ENCODE peak calls at places on chromosomes 4 and X, in ten cellular contexts. K is tibial nerve, Q is lower lobe of right lung, Z is A673, T is hypothalamus, U is GM12891, G is naive B cell, M is brain pericyte, E is amygdala, D is endothelial cell. A is an unnamed sample.

GRCh38 chrX:113868169-113868568 is 715.7 kb upstream of the HTR2C start:
- DNase-seq in K (no peak), Q (no peak), Z (peak), T (no peak), U (no peak), G (no peak), M (no peak), E (no peak), D (no peak), A (no peak)

GRCh38 chr4:80201326-80202151 is 4.2 kb downstream of the PRDM8 start:
- DNase-seq in K (no peak), Q (peak), Z (peak), T (no peak), U (no peak), G (peak), M (no peak), E (peak), D (no peak), A (peak)

GRCh38 chr4:23873717-23874535 is 15.9 kb downstream of the PPARGC1A start:
- DNase-seq in K (no peak), Q (no peak), Z (no peak), T (no peak), U (no peak), G (no peak), M (no peak), E (no peak), D (no peak), A (no peak)

GRCh38 chr4:8728536-8729407 is 136.2 kb downstream of the CPZ start:
- DNase-seq in K (no peak), Q (peak), Z (no peak), T (no peak), U (peak), G (no peak), M (no peak), E (no peak), D (no peak), A (peak)

GRCh38 chr4:107468812-107469211 is 251.2 kb downstream of the PAPSS1 start:
- DNase-seq in K (no peak), Q (no peak), Z (no peak), T (no peak), U (no peak), G (no peak), M (no peak), E (no peak), D (no peak), A (no peak)

GRCh38 chr4:40948017-40948416 is 198.3 kb downstream of the NSUN7 start:
- DNase-seq in K (no peak), Q (no peak), Z (no peak), T (no peak), U (no peak), G (no peak), M (no peak), E (no peak), D (no peak), A (no peak)

GRCh38 chrX:131059231-131059630 is 1.1 kb downstream of the ARHGAP36 start:
- DNase-seq in K (no peak), Q (no peak), Z (no peak), T (no peak), U (no peak), G (no peak), M (no peak), E (no peak), D (no peak), A (no peak)

GRCh38 chrX:16212436-16212835 is 45.2 kb downstream of the MAGEB17 start:
- DNase-seq in K (no peak), Q (no peak), Z (peak), T (no peak), U (no peak), G (no peak), M (no peak), E (no peak), D (peak), A (no peak)

GRCh38 chr4:151471728-151472127 is 62.8 kb downstream of the FHIP1A start:
- DNase-seq in K (no peak), Q (no peak), Z (no peak), T (no peak), U (no peak), G (no peak), M (no peak), E (no peak), D (no peak), A (no peak)

GRCh38 chr4:186651181-186651603 is 72.5 kb downstream of the FAT1 start:
- DNase-seq in K (no peak), Q (no peak), Z (peak), T (no peak), U (no peak), G (no peak), M (no peak), E (no peak), D (no peak), A (no peak)

GRCh38 chr4:10035130-10035529 is 13.8 kb upstream of the SLC2A9 start:
- DNase-seq in K (no peak), Q (no peak), Z (no peak), T (no peak), U (no peak), G (no peak), M (no peak), E (no peak), D (no peak), A (no peak)

GRCh38 chrX:19889582-19890342 is 2.4 kb upstream of the SH3KBP1 start:
- DNase-seq in K (no peak), Q (no peak), Z (peak), T (no peak), U (peak), G (no peak), M (no peak), E (no peak), D (no peak), A (peak)

GRCh38 chr4:79248610-79249009 is 77.3 kb downstream of the NAA11 start:
- DNase-seq in K (no peak), Q (no peak), Z (no peak), T (no peak), U (no peak), G (no peak), M (no peak), E (no peak), D (no peak), A (no peak)

GRCh38 chr4:8847331-8847730 is 24.3 kb downstream of the HMX1 start:
- DNase-seq in K (no peak), Q (peak), Z (no peak), T (no peak), U (no peak), G (no peak), M (no peak), E (no peak), D (no peak), A (no peak)

GRCh38 chr4:149754526-149754925 is 61.1 kb downstream of the IQCM start:
- DNase-seq in K (no peak), Q (no peak), Z (no peak), T (no peak), U (no peak), G (no peak), M (no peak), E (no peak), D (no peak), A (no peak)

GRCh38 chr4:99402765-99403164 is 32.4 kb downstream of the ADH7 start:
- DNase-seq in K (no peak), Q (no peak), Z (peak), T (no peak), U (no peak), G (no peak), M (no peak), E (no peak), D (no peak), A (no peak)

GRCh38 chr4:23747131-23747752 is 142.6 kb downstream of the PPARGC1A start:
- DNase-seq in K (no peak), Q (no peak), Z (no peak), T (peak), U (no peak), G (no peak), M (no peak), E (peak), D (no peak), A (no peak)

GRCh38 chr4:78336093-78336943 is 215.3 kb upstream of the ANXA3 start:
- DNase-seq in K (no peak), Q (no peak), Z (peak), T (no peak), U (no peak), G (no peak), M (no peak), E (no peak), D (no peak), A (no peak)

GRCh38 chrX:47321386-47321785 is 49.0 kb upstream of the ZNF157 start:
- DNase-seq in K (peak), Q (peak), Z (no peak), T (peak), U (no peak), G (no peak), M (peak), E (peak), D (peak), A (no peak)

GRCh38 chr4:176735300-176735699 is 57.4 kb downstream of the VEGFC start:
- DNase-seq in K (no peak), Q (no peak), Z (no peak), T (no peak), U (no peak), G (no peak), M (no peak), E (no peak), D (no peak), A (peak)

GRCh38 chr4:148757171-148757570 is 315.0 kb upstream of the NR3C2 start:
- DNase-seq in K (no peak), Q (no peak), Z (no peak), T (no peak), U (no peak), G (no peak), M (no peak), E (no peak), D (no peak), A (no peak)

GRCh38 chr4:150827226-150827625 is 187.9 kb downstream of the LRBA start:
- DNase-seq in K (no peak), Q (no peak), Z (no peak), T (no peak), U (no peak), G (no peak), M (no peak), E (no peak), D (no peak), A (no peak)

GRCh38 chr4:38128478-38129451 is 168.6 kb downstream of the PTTG2 start:
- DNase-seq in K (no peak), Q (no peak), Z (no peak), T (no peak), U (no peak), G (peak), M (no peak), E (peak), D (no peak), A (no peak)

GRCh38 chr4:90715242-90715641 is 588.0 kb downstream of the CCSER1 start:
- DNase-seq in K (no peak), Q (no peak), Z (no peak), T (no peak), U (no peak), G (no peak), M (no peak), E (no peak), D (no peak), A (no peak)

GRCh38 chr4:147831452-147832192 is 99.7 kb downstream of the ARHGAP10 start:
- DNase-seq in K (no peak), Q (no peak), Z (peak), T (no peak), U (no peak), G (no peak), M (no peak), E (no peak), D (no peak), A (peak)

A was measured in SJSA1.